ENCODE peak calls at places on chromosomes 12 and 14, in nine cellular contexts. One of them, this sample, is unnamed.

GRCh38 chr12:4855121-4855924 is 54.4 kb upstream of the KCNA1 start:
- DNase-seq in endodermal cell: peak
- DNase-seq in fibroblast of lung: peak
- DNase-seq in K562: peak
- DNase-seq in upper lobe of right lung: no peak
- DNase-seq in A673: peak
- DNase-seq in OCI-LY7: peak
- DNase-seq in HFF-Myc: peak
- DNase-seq in cardiac muscle cell: peak
- DNase-seq in this sample: peak

GRCh38 chr12:53060721-53061276 is 10.9 kb downstream of the TNS2 start:
- DNase-seq in endodermal cell: no peak
- DNase-seq in fibroblast of lung: no peak
- DNase-seq in K562: no peak
- DNase-seq in upper lobe of right lung: peak
- DNase-seq in A673: no peak
- DNase-seq in OCI-LY7: no peak
- DNase-seq in HFF-Myc: no peak
- DNase-seq in cardiac muscle cell: no peak
- DNase-seq in this sample: no peak

GRCh38 chr14:34569750-34570149 is 30.2 kb upstream of the EAPP start:
- DNase-seq in endodermal cell: no peak
- DNase-seq in fibroblast of lung: peak
- DNase-seq in K562: no peak
- DNase-seq in upper lobe of right lung: no peak
- DNase-seq in A673: no peak
- DNase-seq in OCI-LY7: no peak
- DNase-seq in HFF-Myc: no peak
- DNase-seq in cardiac muscle cell: no peak
- DNase-seq in this sample: no peak

GRCh38 chr14:66857867-66858266 is 331.4 kb upstream of the GARIN2 start:
- DNase-seq in endodermal cell: no peak
- DNase-seq in fibroblast of lung: no peak
- DNase-seq in K562: no peak
- DNase-seq in upper lobe of right lung: no peak
- DNase-seq in A673: no peak
- DNase-seq in OCI-LY7: no peak
- DNase-seq in HFF-Myc: no peak
- DNase-seq in cardiac muscle cell: no peak
- DNase-seq in this sample: no peak

GRCh38 chr14:69093551-69094421 is 59.1 kb downstream of the DCAF5 start:
- DNase-seq in endodermal cell: peak
- DNase-seq in fibroblast of lung: peak
- DNase-seq in K562: no peak
- DNase-seq in upper lobe of right lung: no peak
- DNase-seq in A673: peak
- DNase-seq in OCI-LY7: no peak
- DNase-seq in HFF-Myc: no peak
- DNase-seq in cardiac muscle cell: peak
- DNase-seq in this sample: peak

GRCh38 chr14:74531467-74531866 is 37.9 kb downstream of the ISCA2 start:
- DNase-seq in endodermal cell: peak
- DNase-seq in fibroblast of lung: peak
- DNase-seq in K562: peak
- DNase-seq in upper lobe of right lung: no peak
- DNase-seq in A673: no peak
- DNase-seq in OCI-LY7: no peak
- DNase-seq in HFF-Myc: peak
- DNase-seq in cardiac muscle cell: peak
- DNase-seq in this sample: peak

GRCh38 chr12:39103552-39104165 is 198.3 kb upstream of the CPNE8 start:
- DNase-seq in endodermal cell: peak
- DNase-seq in fibroblast of lung: peak
- DNase-seq in K562: peak
- DNase-seq in upper lobe of right lung: no peak
- DNase-seq in A673: peak
- DNase-seq in OCI-LY7: peak
- DNase-seq in HFF-Myc: peak
- DNase-seq in cardiac muscle cell: peak
- DNase-seq in this sample: peak

GRCh38 chr12:131853832-131854797 is 25.9 kb downstream of the MMP17 start:
- DNase-seq in endodermal cell: peak
- DNase-seq in fibroblast of lung: no peak
- DNase-seq in K562: no peak
- DNase-seq in upper lobe of right lung: no peak
- DNase-seq in A673: no peak
- DNase-seq in OCI-LY7: no peak
- DNase-seq in HFF-Myc: no peak
- DNase-seq in cardiac muscle cell: no peak
- DNase-seq in this sample: no peak

GRCh38 chr12:52238916-52239649 is 6.0 kb downstream of the KRT7 start:
- DNase-seq in endodermal cell: no peak
- DNase-seq in fibroblast of lung: no peak
- DNase-seq in K562: no peak
- DNase-seq in upper lobe of right lung: no peak
- DNase-seq in A673: no peak
- DNase-seq in OCI-LY7: no peak
- DNase-seq in HFF-Myc: no peak
- DNase-seq in cardiac muscle cell: no peak
- DNase-seq in this sample: no peak

DNA sequence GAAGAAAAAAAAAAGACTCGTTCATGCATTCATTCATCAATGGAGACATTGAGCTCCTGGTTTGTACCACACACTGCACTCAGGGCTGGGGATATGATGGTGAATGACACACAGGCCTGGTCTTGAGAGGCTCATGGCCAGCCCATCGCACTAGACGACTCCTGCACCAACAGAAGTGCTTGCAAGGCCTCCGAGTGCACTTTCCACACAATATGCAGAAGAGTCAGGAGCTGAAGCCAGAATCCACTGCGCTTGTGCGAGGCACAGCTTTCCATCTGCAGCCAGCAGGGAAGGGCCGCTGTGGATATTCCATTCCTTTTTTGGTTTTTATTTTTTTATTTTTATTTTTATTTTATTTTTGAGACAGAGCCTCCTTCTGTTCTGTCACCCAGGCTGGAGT is 192.4 kb downstream of the DICER1 start:
- DNase-seq in endodermal cell: no peak
- DNase-seq in fibroblast of lung: no peak
- DNase-seq in K562: no peak
- DNase-seq in upper lobe of right lung: no peak
- DNase-seq in A673: no peak
- DNase-seq in OCI-LY7: no peak
- DNase-seq in HFF-Myc: no peak
- DNase-seq in cardiac muscle cell: no peak
- DNase-seq in this sample: no peak
- TF ChIP-seq CTCF in endodermal cell: no peak
- TF ChIP-seq CTCF in fibroblast of lung: no peak
- TF ChIP-seq CTCF in K562: no peak
- TF ChIP-seq CTCF in upper lobe of right lung: no peak
- TF ChIP-seq CTCF in A673: no peak
- TF ChIP-seq CTCF in OCI-LY7: no peak
- TF ChIP-seq CTCF in HFF-Myc: no peak
- TF ChIP-seq CTCF in cardiac muscle cell: no peak
- TF ChIP-seq CTCF in this sample: no peak

DNA sequence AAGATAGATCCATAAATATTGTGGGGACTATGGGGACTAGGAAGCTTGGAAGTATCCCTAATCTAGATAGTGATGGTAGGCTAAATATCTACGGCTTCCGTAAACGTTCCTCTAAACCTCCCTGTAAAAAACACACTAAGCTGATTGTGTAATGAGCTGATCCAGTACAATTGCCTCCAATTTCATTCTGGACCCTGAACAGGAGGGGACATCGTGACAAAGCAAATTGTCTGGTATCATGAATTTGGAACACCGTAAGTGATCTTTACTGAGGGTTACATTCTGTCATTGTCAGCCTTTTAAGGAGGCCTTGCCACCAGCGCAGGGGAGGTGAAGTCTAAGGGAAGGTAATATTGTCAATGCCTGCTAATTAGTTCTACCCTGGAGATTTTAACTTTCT is 514 bp upstream of the MGST1 start:
- DNase-seq in endodermal cell: no peak
- DNase-seq in fibroblast of lung: no peak
- DNase-seq in K562: no peak
- DNase-seq in upper lobe of right lung: no peak
- DNase-seq in A673: no peak
- DNase-seq in OCI-LY7: no peak
- DNase-seq in HFF-Myc: no peak
- DNase-seq in cardiac muscle cell: no peak
- DNase-seq in this sample: no peak
- H3K4me3 ChIP-seq in endodermal cell: peak
- H3K4me3 ChIP-seq in fibroblast of lung: no peak
- H3K4me3 ChIP-seq in K562: peak
- H3K4me3 ChIP-seq in upper lobe of right lung: peak
- H3K4me3 ChIP-seq in A673: no peak
- H3K4me3 ChIP-seq in OCI-LY7: peak
- H3K4me3 ChIP-seq in HFF-Myc: peak
- H3K4me3 ChIP-seq in cardiac muscle cell: peak
- H3K4me3 ChIP-seq in this sample: peak

GRCh38 chr14:97891515-97891914 is 1094.3 kb downstream of the VRK1 start:
- DNase-seq in endodermal cell: no peak
- DNase-seq in fibroblast of lung: no peak
- DNase-seq in K562: no peak
- DNase-seq in upper lobe of right lung: no peak
- DNase-seq in A673: no peak
- DNase-seq in OCI-LY7: no peak
- DNase-seq in HFF-Myc: no peak
- DNase-seq in cardiac muscle cell: no peak
- DNase-seq in this sample: no peak
- TF ChIP-seq CTCF in endodermal cell: no peak
- TF ChIP-seq CTCF in fibroblast of lung: no peak
- TF ChIP-seq CTCF in K562: no peak
- TF ChIP-seq CTCF in upper lobe of right lung: no peak
- TF ChIP-seq CTCF in A673: no peak
- TF ChIP-seq CTCF in OCI-LY7: no peak
- TF ChIP-seq CTCF in HFF-Myc: no peak
- TF ChIP-seq CTCF in cardiac muscle cell: no peak
- TF ChIP-seq CTCF in this sample: no peak

GRCh38 chr14:102795060-102795925 is 18.0 kb downstream of the TRAF3 start:
- DNase-seq in endodermal cell: no peak
- DNase-seq in fibroblast of lung: peak
- DNase-seq in K562: no peak
- DNase-seq in upper lobe of right lung: no peak
- DNase-seq in A673: peak
- DNase-seq in OCI-LY7: no peak
- DNase-seq in HFF-Myc: no peak
- DNase-seq in cardiac muscle cell: no peak
- DNase-seq in this sample: peak
- H3K4me3 ChIP-seq in endodermal cell: no peak
- H3K4me3 ChIP-seq in fibroblast of lung: peak
- H3K4me3 ChIP-seq in K562: no peak
- H3K4me3 ChIP-seq in upper lobe of right lung: no peak
- H3K4me3 ChIP-seq in A673: no peak
- H3K4me3 ChIP-seq in OCI-LY7: no peak
- H3K4me3 ChIP-seq in HFF-Myc: no peak
- H3K4me3 ChIP-seq in cardiac muscle cell: no peak
- H3K4me3 ChIP-seq in this sample: peak

GRCh38 chr14:104001003-104001402 is 58.7 kb upstream of the RD3L start:
- DNase-seq in endodermal cell: peak
- DNase-seq in fibroblast of lung: no peak
- DNase-seq in K562: peak
- DNase-seq in upper lobe of right lung: no peak
- DNase-seq in A673: peak
- DNase-seq in OCI-LY7: peak
- DNase-seq in HFF-Myc: no peak
- DNase-seq in cardiac muscle cell: peak
- DNase-seq in this sample: no peak
- TF ChIP-seq CTCF in endodermal cell: peak
- TF ChIP-seq CTCF in fibroblast of lung: peak
- TF ChIP-seq CTCF in K562: peak
- TF ChIP-seq CTCF in upper lobe of right lung: peak
- TF ChIP-seq CTCF in A673: peak
- TF ChIP-seq CTCF in OCI-LY7: peak
- TF ChIP-seq CTCF in HFF-Myc: peak
- TF ChIP-seq CTCF in cardiac muscle cell: peak
- TF ChIP-seq CTCF in this sample: no peak

GRCh38 chr14:61813101-61813596 is 50.9 kb downstream of the SNAPC1 start:
- DNase-seq in endodermal cell: no peak
- DNase-seq in fibroblast of lung: peak
- DNase-seq in K562: no peak
- DNase-seq in upper lobe of right lung: no peak
- DNase-seq in A673: no peak
- DNase-seq in OCI-LY7: no peak
- DNase-seq in HFF-Myc: no peak
- DNase-seq in cardiac muscle cell: no peak
- DNase-seq in this sample: no peak
- H3K4me3 ChIP-seq in endodermal cell: peak
- H3K4me3 ChIP-seq in fibroblast of lung: peak
- H3K4me3 ChIP-seq in K562: no peak
- H3K4me3 ChIP-seq in upper lobe of right lung: peak
- H3K4me3 ChIP-seq in A673: peak
- H3K4me3 ChIP-seq in OCI-LY7: no peak
- H3K4me3 ChIP-seq in HFF-Myc: peak
- H3K4me3 ChIP-seq in cardiac muscle cell: peak
- H3K4me3 ChIP-seq in this sample: peak

GRCh38 chr12:68113644-68114043 is 45.9 kb downstream of the IFNG start:
- DNase-seq in endodermal cell: peak
- DNase-seq in fibroblast of lung: no peak
- DNase-seq in K562: no peak
- DNase-seq in upper lobe of right lung: no peak
- DNase-seq in A673: no peak
- DNase-seq in OCI-LY7: peak
- DNase-seq in HFF-Myc: no peak
- DNase-seq in cardiac muscle cell: no peak
- DNase-seq in this sample: no peak
- TF ChIP-seq CTCF in endodermal cell: peak
- TF ChIP-seq CTCF in fibroblast of lung: peak
- TF ChIP-seq CTCF in K562: peak
- TF ChIP-seq CTCF in upper lobe of right lung: peak
- TF ChIP-seq CTCF in A673: peak
- TF ChIP-seq CTCF in OCI-LY7: peak
- TF ChIP-seq CTCF in HFF-Myc: peak
- TF ChIP-seq CTCF in cardiac muscle cell: peak
- TF ChIP-seq CTCF in this sample: peak

GRCh38 chr12:118103231-118103600 is 595 bp downstream of the VSIG10 start:
- DNase-seq in endodermal cell: no peak
- DNase-seq in fibroblast of lung: peak
- DNase-seq in K562: no peak
- DNase-seq in upper lobe of right lung: no peak
- DNase-seq in A673: peak
- DNase-seq in OCI-LY7: no peak
- DNase-seq in HFF-Myc: no peak
- DNase-seq in cardiac muscle cell: peak
- DNase-seq in this sample: peak

GRCh38 chr12:118101051-118101450 is 2.8 kb downstream of the VSIG10 start:
- DNase-seq in endodermal cell: no peak
- DNase-seq in fibroblast of lung: no peak
- DNase-seq in K562: no peak
- DNase-seq in upper lobe of right lung: no peak
- DNase-seq in A673: no peak
- DNase-seq in OCI-LY7: no peak
- DNase-seq in HFF-Myc: no peak
- DNase-seq in cardiac muscle cell: no peak
- DNase-seq in this sample: no peak

GRCh38 chr12:118102070-118102469 is 1.7 kb downstream of the VSIG10 start:
- DNase-seq in endodermal cell: peak
- DNase-seq in fibroblast of lung: peak
- DNase-seq in K562: no peak
- DNase-seq in upper lobe of right lung: no peak
- DNase-seq in A673: no peak
- DNase-seq in OCI-LY7: no peak
- DNase-seq in HFF-Myc: no peak
- DNase-seq in cardiac muscle cell: no peak
- DNase-seq in this sample: no peak

GRCh38 chr12:118103601-118104382 is at the start of gene VSIG10:
- DNase-seq in endodermal cell: peak
- DNase-seq in fibroblast of lung: peak
- DNase-seq in K562: peak
- DNase-seq in upper lobe of right lung: peak
- DNase-seq in A673: peak
- DNase-seq in OCI-LY7: peak
- DNase-seq in HFF-Myc: no peak
- DNase-seq in cardiac muscle cell: peak
- DNase-seq in this sample: peak

GRCh38 chr12:118102609-118103008 is 1.2 kb downstream of the VSIG10 start:
- DNase-seq in endodermal cell: peak
- DNase-seq in fibroblast of lung: no peak
- DNase-seq in K562: no peak
- DNase-seq in upper lobe of right lung: no peak
- DNase-seq in A673: no peak
- DNase-seq in OCI-LY7: no peak
- DNase-seq in HFF-Myc: no peak
- DNase-seq in cardiac muscle cell: no peak
- DNase-seq in this sample: no peak
- H3K4me3 ChIP-seq in endodermal cell: peak
- H3K4me3 ChIP-seq in fibroblast of lung: peak
- H3K4me3 ChIP-seq in K562: no peak
- H3K4me3 ChIP-seq in upper lobe of right lung: peak
- H3K4me3 ChIP-seq in A673: peak
- H3K4me3 ChIP-seq in OCI-LY7: no peak
- H3K4me3 ChIP-seq in HFF-Myc: peak
- H3K4me3 ChIP-seq in cardiac muscle cell: peak
- H3K4me3 ChIP-seq in this sample: peak

This sample was measured in fibroblast of the aortic adventitia.